ENCODE peak calls at places on chromosomes 7 and 10, in eight cellular contexts. B is fibroblast of lung, P is BE2C, M is GM10248, X is AG09309, N is psoas muscle, R is endothelial cell, O is IMR-90. C is an unnamed sample.
A peak's percentile ranks its signal among the peaks of the same experiment; 100 is the strongest.

GRCh38 chr10:3935141-3935540 is 150.1 kb upstream of the KLF6 start:
- DNase-seq in B (peak; percentile 95), P (no peak), M (peak; percentile 92), X (peak; percentile 57), N (no peak), R (no peak), O (peak; percentile 79), C (peak; percentile 48)

GRCh38 chr7:21429786-21430574 is 2.1 kb downstream of the SP4 start:
- DNase-seq in B (no peak), P (no peak), M (no peak), X (no peak), N (no peak), R (no peak), O (no peak), C (no peak)

GRCh38 chr7:29859491-29860180 is 53.3 kb downstream of the WIPF3 start:
- DNase-seq in B (no peak), P (no peak), M (no peak), X (no peak), N (no peak), R (no peak), O (no peak), C (no peak)

GRCh38 chr7:92279429-92280031 is 33.8 kb downstream of the ANKIB1 start:
- DNase-seq in B (no peak), P (no peak), M (no peak), X (no peak), N (no peak), R (no peak), O (no peak), C (no peak)

GRCh38 chr10:61283066-61283465 is 170.1 kb downstream of the TMEM26 start:
- DNase-seq in B (peak; percentile 68), P (no peak), M (no peak), X (no peak), N (no peak), R (no peak), O (peak; percentile 43), C (no peak)

GRCh38 chr7:103855671-103856070 is 133.8 kb downstream of the RELN start:
- DNase-seq in B (no peak), P (no peak), M (no peak), X (no peak), N (no peak), R (no peak), O (no peak), C (no peak)

GRCh38 chr7:27191716-27192545 is 6.9 kb upstream of the HOXA11 start:
- DNase-seq in B (no peak), P (no peak), M (no peak), X (no peak), N (peak; percentile 56), R (no peak), O (no peak), C (no peak)

GRCh38 chr7:114317450-114318098 is 97.0 kb upstream of the FOXP2 start:
- DNase-seq in B (no peak), P (no peak), M (no peak), X (no peak), N (no peak), R (no peak), O (no peak), C (no peak)

GRCh38 chr7:824664-825063 is 7.6 kb upstream of the SUN1 start:
- DNase-seq in B (no peak), P (no peak), M (no peak), X (no peak), N (peak; percentile 39), R (no peak), O (no peak), C (no peak)

GRCh38 chr10:24891823-24892222 is 60.6 kb downstream of the PRTFDC1 start:
- DNase-seq in B (peak; percentile 87), P (peak; percentile 10), M (no peak), X (no peak), N (no peak), R (no peak), O (peak; percentile 92), C (no peak)

GRCh38 chr10:60569681-60570080 is 180.0 kb upstream of the ANK3 start:
- DNase-seq in B (no peak), P (no peak), M (no peak), X (no peak), N (no peak), R (no peak), O (no peak), C (no peak)

GRCh38 chr7:98569606-98570337 is 47.3 kb upstream of the NPTX2 start:
- DNase-seq in B (no peak), P (no peak), M (no peak), X (no peak), N (peak; percentile 61), R (no peak), O (no peak), C (no peak)
- TF ChIP-seq CTCF in B (no peak), P (no peak), M (no peak), X (no peak), N (no peak), R (no peak), O (no peak), C (no peak)

DNA sequence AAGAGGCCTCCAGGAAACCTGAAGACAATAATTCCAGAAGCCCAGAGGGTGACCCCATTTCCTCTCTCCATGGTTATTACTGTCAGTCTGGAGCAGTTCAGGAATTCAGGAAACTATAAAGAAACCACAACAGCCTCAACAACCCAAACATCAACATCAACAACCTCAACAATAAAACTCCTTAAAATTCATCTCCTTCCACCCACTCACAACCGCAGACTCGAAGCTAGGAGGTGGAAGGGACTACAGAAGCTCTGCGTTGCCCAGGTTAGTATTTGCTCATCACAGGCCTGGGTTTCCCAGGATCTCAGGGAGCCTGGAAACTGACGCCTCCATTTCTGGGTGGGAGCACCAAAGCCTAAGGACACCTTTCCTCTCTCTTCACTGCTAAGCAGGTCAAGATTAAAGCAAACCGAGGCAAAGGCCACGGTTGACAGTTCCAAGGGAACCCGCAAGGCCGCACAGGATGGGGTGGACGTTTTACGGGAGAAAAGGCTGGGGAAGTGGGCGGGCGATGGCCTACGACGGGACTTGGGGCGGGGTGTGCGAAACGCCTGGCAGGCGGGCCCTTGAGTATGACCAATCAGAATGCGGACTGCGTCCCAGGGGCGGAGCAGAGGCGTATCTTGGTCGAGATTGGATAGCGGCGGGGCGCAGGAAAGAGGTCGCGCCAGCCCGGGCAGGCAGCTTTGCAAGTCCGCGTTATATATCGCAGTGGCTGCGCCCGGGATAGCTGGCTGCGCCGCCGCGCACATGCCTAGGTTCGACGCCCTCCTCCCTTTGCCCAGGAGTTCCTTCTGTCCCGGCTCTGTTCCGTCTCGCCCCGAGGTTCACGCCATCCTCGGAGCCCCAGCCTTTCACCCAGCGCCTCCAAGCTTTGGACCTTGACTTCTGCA is at the start of gene ELOVL3:
- DNase-seq in B (peak; percentile 94), P (peak; percentile 96), M (peak; percentile 94), X (peak; percentile 71), N (peak; percentile 97), R (peak; percentile 87), O (peak; percentile 91), C (peak; percentile 85)
- TF ChIP-seq CTCF in B (no peak), P (no peak), M (no peak), X (no peak), N (no peak), R (no peak), O (no peak), C (no peak)

DNA sequence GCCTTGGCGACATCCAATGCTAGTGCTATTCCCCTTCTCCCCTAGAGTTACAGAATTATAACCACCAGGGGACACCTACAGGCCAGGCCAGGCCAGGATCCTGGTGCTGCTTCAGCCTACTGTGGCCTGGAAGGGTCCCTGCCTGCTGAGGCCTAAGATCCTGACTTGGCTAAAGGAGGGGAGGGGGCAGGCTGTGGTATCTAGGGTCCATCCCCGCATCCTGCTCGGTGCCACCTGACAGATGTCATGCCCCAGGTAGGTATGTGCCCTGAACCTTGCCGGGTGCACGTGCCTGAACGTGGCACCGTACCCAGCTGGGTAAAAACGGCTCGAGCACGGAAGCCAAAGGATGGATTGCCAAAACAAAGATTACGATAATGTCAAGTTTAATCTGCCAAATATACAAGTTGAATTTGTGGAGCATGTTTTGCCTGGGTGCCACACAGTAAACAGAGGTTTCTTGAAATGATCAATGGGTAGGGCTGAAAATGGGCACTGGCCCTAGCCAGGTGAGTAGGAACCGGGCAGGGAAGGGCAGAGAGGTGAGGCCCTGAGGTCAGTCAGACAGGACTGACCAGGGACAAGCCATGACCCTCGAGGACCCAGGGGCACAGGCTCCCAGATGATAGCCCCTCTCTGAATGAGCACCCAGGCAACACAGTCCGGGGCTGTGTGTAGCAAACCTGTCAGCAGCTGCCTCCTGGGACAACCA is 12.6 kb downstream of the PDAP1 start:
- DNase-seq in B (no peak), P (no peak), M (no peak), X (no peak), N (no peak), R (no peak), O (no peak), C (no peak)
- TF ChIP-seq CTCF in B (no peak), P (peak; percentile 23), M (no peak), X (no peak), N (no peak), R (no peak), O (peak; percentile 5), C (no peak)

GRCh38 chr10:14800397-14800796 is 25.7 kb upstream of the FAM107B start:
- DNase-seq in B (no peak), P (no peak), M (no peak), X (no peak), N (no peak), R (no peak), O (no peak), C (no peak)

GRCh38 chr10:14803827-14804226 is 29.1 kb upstream of the FAM107B start:
- DNase-seq in B (no peak), P (no peak), M (no peak), X (no peak), N (no peak), R (no peak), O (no peak), C (no peak)

GRCh38 chr10:14806318-14806717 is 31.5 kb downstream of the CDNF start:
- DNase-seq in B (no peak), P (no peak), M (no peak), X (no peak), N (no peak), R (no peak), O (no peak), C (no peak)

GRCh38 chr10:14798631-14799030 is 23.9 kb upstream of the FAM107B start:
- DNase-seq in B (no peak), P (no peak), M (no peak), X (no peak), N (no peak), R (no peak), O (no peak), C (no peak)

GRCh38 chr10:14801693-14802092 is 27.0 kb upstream of the FAM107B start:
- DNase-seq in B (no peak), P (peak; percentile 21), M (no peak), X (no peak), N (no peak), R (peak; percentile 10), O (no peak), C (no peak)
- TF ChIP-seq CTCF in B (peak; percentile 4), P (peak; percentile 34), M (no peak), X (no peak), N (no peak), R (no peak), O (no peak), C (peak; percentile 26)